ENCODE peak calls at places on chromosomes 7 and 10, in five cellular contexts. One of them, this sample, is unnamed. For H3K4me1, the result is how much of the 10 kb centered on the place peaks cover.

GRCh38 chr7:4996696-4997222 is 37.8 kb upstream of the MMD2 start:
- DNase-seq in left lung: no peak
- DNase-seq in cardiac muscle cell: no peak
- DNase-seq in SK-N-SH: no peak
- DNase-seq in adrenal gland: no peak
- DNase-seq in this sample: no peak

GRCh38 chr7:142908921-142909870 is 23.7 kb upstream of the TRPV6 start:
- DNase-seq in left lung: no peak
- DNase-seq in cardiac muscle cell: peak
- DNase-seq in SK-N-SH: peak
- DNase-seq in adrenal gland: no peak
- DNase-seq in this sample: no peak

GRCh38 chr10:87861034-87861433 is 2.3 kb downstream of the KLLN start:
- DNase-seq in left lung: no peak
- DNase-seq in cardiac muscle cell: no peak
- DNase-seq in SK-N-SH: no peak
- DNase-seq in adrenal gland: no peak
- DNase-seq in this sample: no peak

GRCh38 chr10:104441601-104442000 is 88.0 kb downstream of the CFAP58 start:
- DNase-seq in left lung: no peak
- DNase-seq in cardiac muscle cell: no peak
- DNase-seq in SK-N-SH: no peak
- DNase-seq in adrenal gland: no peak
- DNase-seq in this sample: peak

GRCh38 chr7:11540271-11540761 is 291.7 kb downstream of the THSD7A start:
- DNase-seq in left lung: no peak
- DNase-seq in cardiac muscle cell: no peak
- DNase-seq in SK-N-SH: peak
- DNase-seq in adrenal gland: no peak
- DNase-seq in this sample: peak

GRCh38 chr7:24572421-24573007 is 738 bp upstream of the PALS2 start:
- DNase-seq in left lung: peak
- DNase-seq in cardiac muscle cell: no peak
- DNase-seq in SK-N-SH: peak
- DNase-seq in adrenal gland: peak
- DNase-seq in this sample: peak

GRCh38 chr10:7117806-7118674 is 292.8 kb downstream of the SFMBT2 start:
- DNase-seq in left lung: no peak
- DNase-seq in cardiac muscle cell: no peak
- DNase-seq in SK-N-SH: no peak
- DNase-seq in adrenal gland: no peak
- DNase-seq in this sample: no peak

GRCh38 chr7:41438919-41439882 is 263.7 kb downstream of the INHBA start:
- DNase-seq in left lung: no peak
- DNase-seq in cardiac muscle cell: no peak
- DNase-seq in SK-N-SH: peak
- DNase-seq in adrenal gland: no peak
- DNase-seq in this sample: no peak

GRCh38 chr7:144403649-144404061 is at the start of gene NOBOX:
- DNase-seq in left lung: no peak
- DNase-seq in cardiac muscle cell: no peak
- DNase-seq in SK-N-SH: no peak
- DNase-seq in adrenal gland: no peak
- DNase-seq in this sample: no peak

GRCh38 chr10:99809931-99810615 is 27.6 kb downstream of the ABCC2 start:
- DNase-seq in left lung: no peak
- DNase-seq in cardiac muscle cell: no peak
- DNase-seq in SK-N-SH: no peak
- DNase-seq in adrenal gland: no peak
- DNase-seq in this sample: no peak

GRCh38 chr10:14588084-14588937 is 186.4 kb downstream of the FAM107B start:
- DNase-seq in left lung: no peak
- DNase-seq in cardiac muscle cell: no peak
- DNase-seq in SK-N-SH: no peak
- DNase-seq in adrenal gland: no peak
- DNase-seq in this sample: peak

GRCh38 chr7:45625067-45625466 is 50.9 kb downstream of the ADCY1 start:
- DNase-seq in left lung: no peak
- DNase-seq in cardiac muscle cell: no peak
- DNase-seq in SK-N-SH: no peak
- DNase-seq in adrenal gland: no peak
- DNase-seq in this sample: no peak

GRCh38 chr10:52488606-52489485 is 174.8 kb downstream of the DKK1 start:
- DNase-seq in left lung: no peak
- DNase-seq in cardiac muscle cell: peak
- DNase-seq in SK-N-SH: peak
- DNase-seq in adrenal gland: no peak
- DNase-seq in this sample: peak

GRCh38 chr7:98133181-98133580 is 26.5 kb downstream of the LMTK2 start:
- DNase-seq in left lung: no peak
- DNase-seq in cardiac muscle cell: no peak
- DNase-seq in SK-N-SH: no peak
- DNase-seq in adrenal gland: no peak
- DNase-seq in this sample: peak

GRCh38 chr7:148142660-148143248 is 447.8 kb upstream of the C7orf33 start:
- DNase-seq in left lung: no peak
- DNase-seq in cardiac muscle cell: peak
- DNase-seq in SK-N-SH: peak
- DNase-seq in adrenal gland: no peak
- DNase-seq in this sample: peak

GRCh38 chr10:47261121-47261520 is 38.9 kb upstream of the GDF10 start:
- DNase-seq in left lung: no peak
- DNase-seq in cardiac muscle cell: no peak
- DNase-seq in SK-N-SH: no peak
- DNase-seq in adrenal gland: no peak
- DNase-seq in this sample: no peak

GRCh38 chr10:123427386-123427785 is 238.8 kb upstream of the GPR26 start:
- DNase-seq in left lung: peak
- DNase-seq in cardiac muscle cell: no peak
- DNase-seq in SK-N-SH: no peak
- DNase-seq in adrenal gland: no peak
- DNase-seq in this sample: peak

GRCh38 chr7:137961200-137962177 is 40.4 kb downstream of the CREB3L2 start:
- DNase-seq in left lung: no peak
- DNase-seq in cardiac muscle cell: no peak
- DNase-seq in SK-N-SH: no peak
- DNase-seq in adrenal gland: no peak
- DNase-seq in this sample: no peak

GRCh38 chr7:139739863-139740597 is 37.8 kb downstream of the HIPK2 start:
- DNase-seq in left lung: no peak
- DNase-seq in cardiac muscle cell: no peak
- DNase-seq in SK-N-SH: no peak
- DNase-seq in adrenal gland: no peak
- DNase-seq in this sample: peak

GRCh38 chr10:62000037-62000603 is 98.6 kb downstream of the ARID5B start:
- DNase-seq in left lung: no peak
- DNase-seq in cardiac muscle cell: no peak
- DNase-seq in SK-N-SH: no peak
- DNase-seq in adrenal gland: no peak
- DNase-seq in this sample: no peak

GRCh38 chr7:134458806-134459698 is at the start of gene AKR1B1:
- DNase-seq in left lung: peak
- DNase-seq in cardiac muscle cell: peak
- DNase-seq in SK-N-SH: peak
- DNase-seq in adrenal gland: peak
- DNase-seq in this sample: peak
- TF ChIP-seq CTCF in left lung: peak
- TF ChIP-seq CTCF in cardiac muscle cell: peak
- TF ChIP-seq CTCF in SK-N-SH: peak
- TF ChIP-seq CTCF in adrenal gland: peak
- TF ChIP-seq CTCF in this sample: peak

GRCh38 chr10:71844084-71844483 is 7.0 kb downstream of the PSAP start:
- DNase-seq in left lung: no peak
- DNase-seq in cardiac muscle cell: no peak
- DNase-seq in SK-N-SH: no peak
- DNase-seq in adrenal gland: no peak
- DNase-seq in this sample: no peak
- H3K4me1 ChIP-seq in left lung: half or more
- H3K4me1 ChIP-seq in cardiac muscle cell: under half
- H3K4me1 ChIP-seq in SK-N-SH: under half
- H3K4me1 ChIP-seq in adrenal gland: half or more
- H3K4me1 ChIP-seq in this sample: under half

DNA sequence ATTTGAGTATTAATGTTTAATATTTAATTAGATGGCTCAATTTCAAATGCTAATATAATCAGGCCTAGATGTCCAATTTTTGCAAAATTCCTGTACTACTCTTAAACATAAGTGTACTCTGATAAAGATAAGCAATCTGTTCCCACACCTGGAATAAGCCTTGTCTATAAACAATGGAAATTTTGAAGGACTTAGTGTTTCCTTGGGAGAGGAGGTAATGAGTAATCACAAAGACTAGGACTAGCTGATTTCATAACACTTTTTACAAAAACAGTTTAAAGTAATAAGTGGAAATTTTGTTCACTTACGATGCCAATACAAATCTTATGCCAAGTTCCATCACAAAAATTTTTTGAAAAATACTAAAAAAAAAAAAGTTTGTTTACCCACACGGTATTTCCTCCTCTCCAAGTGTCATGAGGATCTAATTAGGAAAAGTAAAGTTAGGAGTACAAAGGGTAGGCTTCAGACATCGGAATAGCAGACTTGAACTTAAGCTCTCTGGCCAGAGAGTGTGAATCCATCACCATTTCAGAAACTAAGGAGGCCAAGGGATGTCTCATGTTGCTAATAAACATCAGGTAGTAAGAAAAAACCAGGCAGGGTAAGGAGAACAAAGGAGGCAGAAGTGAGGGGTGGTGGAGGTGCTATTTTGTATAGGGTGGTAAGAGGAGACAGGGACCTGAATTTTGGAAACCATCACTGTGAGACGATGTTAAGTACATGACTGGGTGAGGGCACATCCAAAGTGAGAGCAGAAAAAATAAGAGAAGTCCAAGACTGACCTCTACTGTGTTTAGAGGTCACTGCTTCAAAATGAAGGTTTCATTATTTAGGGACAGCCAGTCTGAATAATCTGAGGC is 61.3 kb downstream of the RAPGEF5 start:
- DNase-seq in left lung: no peak
- DNase-seq in cardiac muscle cell: no peak
- DNase-seq in SK-N-SH: no peak
- DNase-seq in adrenal gland: no peak
- DNase-seq in this sample: no peak
- TF ChIP-seq CTCF in left lung: no peak
- TF ChIP-seq CTCF in cardiac muscle cell: no peak
- TF ChIP-seq CTCF in SK-N-SH: peak
- TF ChIP-seq CTCF in adrenal gland: no peak
- TF ChIP-seq CTCF in this sample: peak

GRCh38 chr10:110002801-110003523 is 4.8 kb upstream of the ADD3 start:
- DNase-seq in left lung: no peak
- DNase-seq in cardiac muscle cell: no peak
- DNase-seq in SK-N-SH: no peak
- DNase-seq in adrenal gland: no peak
- DNase-seq in this sample: no peak
- H3K4me1 ChIP-seq in left lung: under half
- H3K4me1 ChIP-seq in cardiac muscle cell: under half
- H3K4me1 ChIP-seq in SK-N-SH: under half
- H3K4me1 ChIP-seq in adrenal gland: under half
- H3K4me1 ChIP-seq in this sample: under half